ENCODE peak calls at places on chromosomes 3 and 15, in four cellular contexts. One of them, this sample, is unnamed.

GRCh38 chr3:146555311-146555710 is 10.9 kb upstream of the PLSCR1 start:
- DNase-seq in prostate gland: no peak
- DNase-seq in OCI-LY7: no peak
- DNase-seq in mucosa of descending colon: no peak
- DNase-seq in this sample: no peak

GRCh38 chr3:180421221-180421620 is 180.7 kb upstream of the TTC14 start:
- DNase-seq in OCI-LY7: no peak
- DNase-seq in mucosa of descending colon: no peak
- DNase-seq in prostate gland: no peak
- DNase-seq in this sample: no peak

GRCh38 chr3:99339222-99339621 is 299.2 kb upstream of the COL8A1 start:
- DNase-seq in prostate gland: no peak
- DNase-seq in OCI-LY7: no peak
- DNase-seq in mucosa of descending colon: no peak
- DNase-seq in this sample: no peak

GRCh38 chr3:59641169-59641914 is 591.5 kb upstream of the CFAP20DC start:
- DNase-seq in OCI-LY7: no peak
- DNase-seq in prostate gland: peak; percentile 52
- DNase-seq in mucosa of descending colon: no peak
- DNase-seq in this sample: no peak

GRCh38 chr3:99862208-99862607 is 44.5 kb downstream of the CMSS1 start:
- DNase-seq in mucosa of descending colon: no peak
- DNase-seq in OCI-LY7: no peak
- DNase-seq in prostate gland: no peak
- DNase-seq in this sample: no peak

GRCh38 chr3:53489401-53490130 is 4.8 kb upstream of the CACNA1D start:
- DNase-seq in prostate gland: no peak
- DNase-seq in mucosa of descending colon: no peak
- DNase-seq in OCI-LY7: no peak
- DNase-seq in this sample: no peak

GRCh38 chr3:42680256-42680655 is 5.1 kb upstream of the KLHL40 start:
- DNase-seq in prostate gland: no peak
- DNase-seq in OCI-LY7: no peak
- DNase-seq in mucosa of descending colon: no peak
- DNase-seq in this sample: no peak

GRCh38 chr3:64627471-64628321 is 60.1 kb downstream of the ADAMTS9 start:
- DNase-seq in prostate gland: no peak
- DNase-seq in OCI-LY7: no peak
- DNase-seq in mucosa of descending colon: no peak
- DNase-seq in this sample: no peak

GRCh38 chr3:134315286-134316106 is 58.8 kb downstream of the AMOTL2 start:
- DNase-seq in prostate gland: no peak
- DNase-seq in OCI-LY7: no peak
- DNase-seq in mucosa of descending colon: peak; percentile 44
- DNase-seq in this sample: peak; percentile 90

GRCh38 chr3:195103623-195104022 is 167.3 kb downstream of the XXYLT1 start:
- DNase-seq in mucosa of descending colon: no peak
- DNase-seq in OCI-LY7: no peak
- DNase-seq in prostate gland: no peak
- DNase-seq in this sample: no peak

GRCh38 chr3:73192036-73192738 is 130.7 kb downstream of the EBLN2 start:
- DNase-seq in mucosa of descending colon: no peak
- DNase-seq in OCI-LY7: peak; percentile 10
- DNase-seq in prostate gland: no peak
- DNase-seq in this sample: no peak

GRCh38 chr15:75640483-75641175 is 605 bp upstream of the IMP3 start:
- DNase-seq in OCI-LY7: peak; percentile 83
- DNase-seq in mucosa of descending colon: no peak
- DNase-seq in prostate gland: no peak
- DNase-seq in this sample: peak; percentile 11
- TF ChIP-seq CTCF in OCI-LY7: peak; percentile 85
- TF ChIP-seq CTCF in mucosa of descending colon: no peak
- TF ChIP-seq CTCF in prostate gland: no peak
- TF ChIP-seq CTCF in this sample: no peak

DNA sequence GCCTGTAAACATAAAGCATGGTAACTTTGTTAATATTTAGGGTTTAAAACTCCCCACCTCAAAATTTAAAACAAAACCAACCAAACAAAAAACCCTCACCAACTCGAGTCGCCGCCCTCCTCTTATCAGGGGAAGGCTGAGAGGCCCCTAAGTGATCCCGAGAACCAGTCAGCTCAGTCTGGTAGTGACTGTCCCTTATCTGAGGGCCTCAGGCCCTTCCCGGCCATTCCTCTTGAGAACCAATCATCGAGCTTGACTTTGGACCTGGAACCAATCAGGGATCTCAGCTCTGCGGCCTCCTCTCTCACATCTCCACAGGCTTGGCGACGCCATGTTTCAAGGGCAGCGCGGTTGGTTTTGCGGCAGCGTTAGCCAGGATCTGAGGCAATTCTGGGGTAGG is at the start of gene TERB2:
- DNase-seq in OCI-LY7: no peak
- DNase-seq in mucosa of descending colon: no peak
- DNase-seq in prostate gland: no peak
- DNase-seq in this sample: no peak
- H3K4me3 ChIP-seq in OCI-LY7: no peak within 1 kb of the TSS
- H3K4me3 ChIP-seq in mucosa of descending colon: no peak within 1 kb of the TSS
- H3K4me3 ChIP-seq in prostate gland: no peak within 1 kb of the TSS
- H3K4me3 ChIP-seq in this sample: no peak within 1 kb of the TSS

DNA sequence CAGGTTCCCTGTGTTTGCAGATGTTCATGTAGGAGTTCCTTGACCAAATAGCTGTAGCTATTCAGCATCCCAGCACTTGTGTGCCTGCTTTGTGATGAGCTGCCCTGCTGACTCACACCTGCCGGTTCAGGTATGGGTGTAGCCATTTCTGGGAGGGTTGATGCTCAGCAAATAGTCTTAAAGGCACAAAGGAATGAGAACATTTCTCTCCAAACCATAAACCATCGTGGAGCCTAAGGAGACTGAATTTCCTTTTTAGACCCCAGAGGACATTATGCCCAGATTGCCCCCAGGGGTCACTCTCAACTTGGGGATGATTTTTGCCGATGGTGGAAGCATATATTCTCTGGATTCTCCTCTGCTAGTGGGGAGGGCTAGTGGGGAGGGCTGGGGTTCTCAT is 80.6 kb downstream of the ADAMTSL3 start:
- DNase-seq in prostate gland: no peak
- DNase-seq in OCI-LY7: no peak
- DNase-seq in mucosa of descending colon: no peak
- DNase-seq in this sample: no peak
- TF ChIP-seq CTCF in prostate gland: no peak
- TF ChIP-seq CTCF in OCI-LY7: peak; percentile 25
- TF ChIP-seq CTCF in mucosa of descending colon: no peak
- TF ChIP-seq CTCF in this sample: peak; percentile 6

GRCh38 chr3:101066776-101067175 is 73.6 kb upstream of the ABI3BP start:
- DNase-seq in OCI-LY7: no peak
- DNase-seq in mucosa of descending colon: no peak
- DNase-seq in prostate gland: no peak
- DNase-seq in this sample: no peak

GRCh38 chr3:101069796-101070195 is 76.6 kb upstream of the ABI3BP start:
- DNase-seq in OCI-LY7: no peak
- DNase-seq in prostate gland: no peak
- DNase-seq in mucosa of descending colon: no peak
- DNase-seq in this sample: no peak

GRCh38 chr3:101068876-101069606 is 75.8 kb upstream of the ABI3BP start:
- DNase-seq in OCI-LY7: no peak
- DNase-seq in prostate gland: no peak
- DNase-seq in mucosa of descending colon: no peak
- DNase-seq in this sample: no peak

GRCh38 chr3:101072299-101072698 is 79.1 kb upstream of the ABI3BP start:
- DNase-seq in prostate gland: peak; percentile 46
- DNase-seq in OCI-LY7: no peak
- DNase-seq in mucosa of descending colon: no peak
- DNase-seq in this sample: no peak

GRCh38 chr3:101070260-101071121 is 77.3 kb upstream of the ABI3BP start:
- DNase-seq in prostate gland: peak; percentile 44
- DNase-seq in mucosa of descending colon: peak; percentile 87
- DNase-seq in OCI-LY7: peak; percentile 45
- DNase-seq in this sample: peak; percentile 65
- H3K4me3 ChIP-seq in prostate gland: no peak overlapping the region
- H3K4me3 ChIP-seq in mucosa of descending colon: no peak overlapping the region
- H3K4me3 ChIP-seq in OCI-LY7: no peak overlapping the region
- H3K4me3 ChIP-seq in this sample: no peak overlapping the region

GRCh38 chr15:38427380-38427779 is 26.5 kb upstream of the FAM98B start:
- DNase-seq in OCI-LY7: peak; percentile 8
- DNase-seq in mucosa of descending colon: no peak
- DNase-seq in prostate gland: no peak
- DNase-seq in this sample: no peak
- TF ChIP-seq CTCF in OCI-LY7: peak; percentile 38
- TF ChIP-seq CTCF in mucosa of descending colon: no peak
- TF ChIP-seq CTCF in prostate gland: no peak
- TF ChIP-seq CTCF in this sample: no peak

GRCh38 chr3:172073262-172073915 is 34.0 kb downstream of the FNDC3B start:
- DNase-seq in OCI-LY7: no peak
- DNase-seq in mucosa of descending colon: no peak
- DNase-seq in prostate gland: no peak
- DNase-seq in this sample: no peak

GRCh38 chr3:172071780-172072179 is 32.4 kb downstream of the FNDC3B start:
- DNase-seq in mucosa of descending colon: no peak
- DNase-seq in OCI-LY7: no peak
- DNase-seq in prostate gland: no peak
- DNase-seq in this sample: no peak

GRCh38 chr3:172074027-172074426 is 34.6 kb downstream of the FNDC3B start:
- DNase-seq in OCI-LY7: no peak
- DNase-seq in mucosa of descending colon: no peak
- DNase-seq in prostate gland: no peak
- DNase-seq in this sample: no peak

GRCh38 chr3:172070799-172071198 is 31.4 kb downstream of the FNDC3B start:
- DNase-seq in OCI-LY7: no peak
- DNase-seq in mucosa of descending colon: no peak
- DNase-seq in prostate gland: no peak
- DNase-seq in this sample: no peak

GRCh38 chr3:172072543-172072942 is 33.2 kb downstream of the FNDC3B start:
- DNase-seq in OCI-LY7: no peak
- DNase-seq in prostate gland: no peak
- DNase-seq in mucosa of descending colon: no peak
- DNase-seq in this sample: no peak
- H3K4me3 ChIP-seq in OCI-LY7: no peak overlapping the region
- H3K4me3 ChIP-seq in prostate gland: no peak overlapping the region
- H3K4me3 ChIP-seq in mucosa of descending colon: no peak overlapping the region
- H3K4me3 ChIP-seq in this sample: no peak overlapping the region

GRCh38 chr15:62783303-62783957 is 259.1 kb upstream of the TPM1 start:
- DNase-seq in OCI-LY7: no peak
- DNase-seq in prostate gland: no peak
- DNase-seq in mucosa of descending colon: no peak
- DNase-seq in this sample: peak; percentile 80

GRCh38 chr15:62782896-62783295 is 259.7 kb upstream of the TPM1 start:
- DNase-seq in OCI-LY7: no peak
- DNase-seq in mucosa of descending colon: no peak
- DNase-seq in prostate gland: no peak
- DNase-seq in this sample: no peak

GRCh38 chr15:62779041-62779810 is 263.3 kb upstream of the TPM1 start:
- DNase-seq in OCI-LY7: no peak
- DNase-seq in prostate gland: no peak
- DNase-seq in mucosa of descending colon: no peak
- DNase-seq in this sample: no peak

GRCh38 chr15:62781081-62781497 is 261.5 kb upstream of the TPM1 start:
- DNase-seq in prostate gland: no peak
- DNase-seq in OCI-LY7: no peak
- DNase-seq in mucosa of descending colon: no peak
- DNase-seq in this sample: peak; percentile 32

DNA sequence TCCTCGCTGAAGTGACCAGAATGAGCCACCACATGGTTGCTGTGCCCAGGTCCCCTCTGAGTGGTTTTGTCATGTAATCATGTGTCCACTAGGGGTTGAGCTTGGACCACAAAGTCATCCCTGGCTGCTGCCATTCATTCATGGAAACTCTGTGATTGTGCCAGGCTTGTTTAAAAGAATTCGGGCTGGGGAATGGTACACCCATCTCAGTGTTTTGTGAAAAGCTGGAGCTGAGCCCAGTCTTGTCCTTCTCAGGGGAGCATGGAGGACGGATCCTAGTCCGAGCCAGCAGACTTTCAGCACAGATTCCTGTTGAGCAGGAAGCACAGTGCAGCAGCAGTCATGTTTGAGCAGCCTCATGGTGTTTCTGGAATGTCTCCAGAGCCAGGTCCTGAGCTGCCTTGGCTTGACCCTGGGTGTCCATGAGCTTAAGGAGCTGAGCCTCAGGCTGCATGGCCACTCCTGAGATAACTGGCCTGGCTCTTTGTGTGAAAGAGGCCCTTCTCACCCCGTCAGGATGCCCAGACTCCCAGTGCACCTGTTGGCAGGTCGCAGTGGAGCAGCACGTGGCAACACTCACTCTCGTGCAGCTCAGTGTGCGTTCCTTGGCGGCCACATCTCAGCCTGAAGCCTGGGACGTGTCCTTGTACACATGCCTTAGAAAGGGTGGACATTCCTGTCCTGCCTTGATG is 260.3 kb upstream of the TPM1 start:
- DNase-seq in prostate gland: peak; percentile 90
- DNase-seq in mucosa of descending colon: no peak
- DNase-seq in OCI-LY7: peak; percentile 10
- DNase-seq in this sample: peak; percentile 87
- TF ChIP-seq CTCF in prostate gland: peak; percentile 33
- TF ChIP-seq CTCF in mucosa of descending colon: peak; percentile 38
- TF ChIP-seq CTCF in OCI-LY7: peak; percentile 55
- TF ChIP-seq CTCF in this sample: peak; percentile 68

GRCh38 chr3:13597661-13598060 is 48.7 kb downstream of the FBLN2 start:
- DNase-seq in mucosa of descending colon: no peak
- DNase-seq in prostate gland: no peak
- DNase-seq in OCI-LY7: no peak
- DNase-seq in this sample: no peak

GRCh38 chr3:13598201-13598600 is 49.3 kb downstream of the FBLN2 start:
- DNase-seq in mucosa of descending colon: no peak
- DNase-seq in OCI-LY7: no peak
- DNase-seq in prostate gland: no peak
- DNase-seq in this sample: no peak

GRCh38 chr3:13595001-13595421 is 46.1 kb downstream of the FBLN2 start:
- DNase-seq in OCI-LY7: no peak
- DNase-seq in mucosa of descending colon: no peak
- DNase-seq in prostate gland: no peak
- DNase-seq in this sample: no peak

GRCh38 chr3:13595485-13595884 is 46.6 kb downstream of the FBLN2 start:
- DNase-seq in prostate gland: no peak
- DNase-seq in mucosa of descending colon: no peak
- DNase-seq in OCI-LY7: no peak
- DNase-seq in this sample: no peak

GRCh38 chr3:13596426-13597205 is 47.7 kb downstream of the FBLN2 start:
- DNase-seq in OCI-LY7: no peak
- DNase-seq in prostate gland: no peak
- DNase-seq in mucosa of descending colon: no peak
- DNase-seq in this sample: no peak
- H3K4me3 ChIP-seq in OCI-LY7: no peak overlapping the region
- H3K4me3 ChIP-seq in prostate gland: no peak overlapping the region
- H3K4me3 ChIP-seq in mucosa of descending colon: no peak overlapping the region
- H3K4me3 ChIP-seq in this sample: no peak overlapping the region

GRCh38 chr3:139307072-139307491 is 36.7 kb upstream of the MRPS22 start:
- DNase-seq in prostate gland: no peak
- DNase-seq in OCI-LY7: no peak
- DNase-seq in mucosa of descending colon: no peak
- DNase-seq in this sample: no peak
- TF ChIP-seq CTCF in prostate gland: no peak
- TF ChIP-seq CTCF in OCI-LY7: no peak
- TF ChIP-seq CTCF in mucosa of descending colon: no peak
- TF ChIP-seq CTCF in this sample: no peak

GRCh38 chr3:184177767-184178306 is 3.2 kb downstream of the AP2M1 start:
- DNase-seq in mucosa of descending colon: no peak
- DNase-seq in OCI-LY7: no peak
- DNase-seq in prostate gland: no peak
- DNase-seq in this sample: no peak
- H3K4me3 ChIP-seq in mucosa of descending colon: no peak overlapping the region
- H3K4me3 ChIP-seq in OCI-LY7: no peak overlapping the region
- H3K4me3 ChIP-seq in prostate gland: no peak overlapping the region
- H3K4me3 ChIP-seq in this sample: no peak overlapping the region

This sample was measured in kidney.